ENCODE peak calls at places on chromosomes 7 and 10, in eight cellular contexts. U, J, E, R, Q, O, K and S are unnamed samples. For H3K27me3, the result is how much of the 10 kb centered on the place peaks cover.

GRCh38 chr10:60618861-60619260 is 159.4 kb upstream of the CDK1 start:
- DNase-seq in U (no peak), J (peak), E (no peak), R (no peak), Q (no peak), O (no peak), K (no peak), S (no peak)

GRCh38 chr10:71547841-71548493 is 151.2 kb downstream of the CDH23 start:
- DNase-seq in U (no peak), J (no peak), E (no peak), R (no peak), Q (peak), O (no peak), K (no peak), S (peak)

GRCh38 chr10:89346264-89346971 is 18.6 kb downstream of the IFIT3 start:
- DNase-seq in U (no peak), J (peak), E (no peak), R (no peak), Q (no peak), O (peak), K (no peak), S (no peak)

GRCh38 chr7:22666732-22667131 is 60.3 kb upstream of the IL6 start:
- DNase-seq in U (no peak), J (peak), E (no peak), R (no peak), Q (no peak), O (no peak), K (no peak), S (no peak)

GRCh38 chr10:62599161-62599560 is 205.4 kb upstream of the ADO start:
- DNase-seq in U (no peak), J (no peak), E (no peak), R (no peak), Q (no peak), O (no peak), K (no peak), S (no peak)

GRCh38 chr7:11716185-11716584 is 115.8 kb downstream of the THSD7A start:
- DNase-seq in U (no peak), J (peak), E (no peak), R (no peak), Q (no peak), O (no peak), K (peak), S (peak)

GRCh38 chr10:62492012-62492869 is 118.1 kb downstream of the ZNF365 start:
- DNase-seq in U (no peak), J (peak), E (no peak), R (no peak), Q (no peak), O (no peak), K (no peak), S (peak)

GRCh38 chr10:95472304-95473088 is 88.7 kb downstream of the SORBS1 start:
- DNase-seq in U (no peak), J (no peak), E (no peak), R (no peak), Q (no peak), O (no peak), K (no peak), S (no peak)

GRCh38 chr7:107164092-107164491 is 4.7 kb upstream of the HBP1 start:
- DNase-seq in U (no peak), J (no peak), E (no peak), R (no peak), Q (no peak), O (no peak), K (no peak), S (no peak)

GRCh38 chr10:77041636-77042258 is 595.9 kb downstream of the KCNMA1 start:
- DNase-seq in U (no peak), J (peak), E (no peak), R (peak), Q (peak), O (no peak), K (no peak), S (peak)

GRCh38 chr7:50531401-50531906 is 33.8 kb downstream of the DDC start:
- DNase-seq in U (no peak), J (no peak), E (no peak), R (peak), Q (no peak), O (no peak), K (no peak), S (no peak)

GRCh38 chr7:133650067-133650466 is 397.2 kb downstream of the EXOC4 start:
- DNase-seq in U (no peak), J (no peak), E (no peak), R (no peak), Q (no peak), O (no peak), K (no peak), S (peak)

GRCh38 chr7:8261711-8262695 is at the start of gene ICA1:
- DNase-seq in U (no peak), J (peak), E (peak), R (peak), Q (peak), O (peak), K (peak), S (peak)

GRCh38 chr10:97498841-97499560 is at the start of gene UBTD1:
- DNase-seq in U (no peak), J (peak), E (peak), R (peak), Q (peak), O (no peak), K (peak), S (peak)

GRCh38 chr10:88110355-88110754 is 246.9 kb downstream of the PTEN start:
- DNase-seq in U (no peak), J (no peak), E (no peak), R (no peak), Q (no peak), O (no peak), K (no peak), S (no peak)

DNA sequence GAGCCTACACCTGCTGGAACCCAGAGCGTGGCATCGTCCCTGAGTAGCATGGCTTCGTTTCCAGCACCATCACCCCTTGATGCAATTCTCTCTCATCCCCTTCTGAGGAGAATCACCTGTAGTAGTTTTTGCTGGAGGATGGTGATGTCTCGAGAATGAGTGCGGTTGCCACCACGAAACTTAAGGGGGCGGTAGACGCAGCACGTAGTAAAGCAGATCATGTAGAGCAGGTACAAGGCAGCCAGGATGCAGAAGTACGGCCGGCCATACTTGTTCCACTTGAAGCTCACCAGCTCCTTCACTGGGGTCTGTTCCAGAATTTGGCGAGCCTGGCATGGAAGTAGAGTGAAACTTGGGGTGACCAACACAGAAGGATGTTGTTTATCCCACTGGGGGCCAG is 8.1 kb downstream of the TRPV5 start:
- DNase-seq in U (no peak), J (no peak), E (no peak), R (no peak), Q (no peak), O (no peak), K (no peak), S (no peak)
- TF ChIP-seq CTCF in U (no peak), J (peak), E (no peak), R (peak), Q (no peak), O (no peak), K (no peak), S (no peak)

GRCh38 chr7:155388561-155388960 is 69.4 kb upstream of the EN2 start:
- DNase-seq in U (no peak), J (no peak), E (no peak), R (no peak), Q (no peak), O (no peak), K (no peak), S (no peak)
- H3K27me3 ChIP-seq in U (under half), J (half or more), E (half or more), R (half or more), Q (half or more), O (half or more), K (half or more), S (half or more)

GRCh38 chr10:118668228-118668952 is 72.9 kb upstream of the PRLHR start:
- DNase-seq in U (no peak), J (no peak), E (no peak), R (peak), Q (no peak), O (no peak), K (no peak), S (no peak)
- TF ChIP-seq CTCF in U (no peak), J (no peak), E (no peak), R (peak), Q (no peak), O (no peak), K (no peak), S (no peak)

GRCh38 chr7:45224832-45225231 is 67.2 kb downstream of the RAMP3 start:
- DNase-seq in U (no peak), J (no peak), E (no peak), R (no peak), Q (no peak), O (no peak), K (no peak), S (peak)

GRCh38 chr7:45229130-45229920 is 71.7 kb downstream of the RAMP3 start:
- DNase-seq in U (no peak), J (no peak), E (no peak), R (peak), Q (no peak), O (no peak), K (no peak), S (no peak)

GRCh38 chr7:45223078-45223477 is 65.5 kb downstream of the RAMP3 start:
- DNase-seq in U (no peak), J (no peak), E (no peak), R (no peak), Q (no peak), O (no peak), K (no peak), S (no peak)

GRCh38 chr7:45223728-45224630 is 66.4 kb downstream of the RAMP3 start:
- DNase-seq in U (no peak), J (no peak), E (no peak), R (no peak), Q (no peak), O (no peak), K (no peak), S (no peak)

DNA sequence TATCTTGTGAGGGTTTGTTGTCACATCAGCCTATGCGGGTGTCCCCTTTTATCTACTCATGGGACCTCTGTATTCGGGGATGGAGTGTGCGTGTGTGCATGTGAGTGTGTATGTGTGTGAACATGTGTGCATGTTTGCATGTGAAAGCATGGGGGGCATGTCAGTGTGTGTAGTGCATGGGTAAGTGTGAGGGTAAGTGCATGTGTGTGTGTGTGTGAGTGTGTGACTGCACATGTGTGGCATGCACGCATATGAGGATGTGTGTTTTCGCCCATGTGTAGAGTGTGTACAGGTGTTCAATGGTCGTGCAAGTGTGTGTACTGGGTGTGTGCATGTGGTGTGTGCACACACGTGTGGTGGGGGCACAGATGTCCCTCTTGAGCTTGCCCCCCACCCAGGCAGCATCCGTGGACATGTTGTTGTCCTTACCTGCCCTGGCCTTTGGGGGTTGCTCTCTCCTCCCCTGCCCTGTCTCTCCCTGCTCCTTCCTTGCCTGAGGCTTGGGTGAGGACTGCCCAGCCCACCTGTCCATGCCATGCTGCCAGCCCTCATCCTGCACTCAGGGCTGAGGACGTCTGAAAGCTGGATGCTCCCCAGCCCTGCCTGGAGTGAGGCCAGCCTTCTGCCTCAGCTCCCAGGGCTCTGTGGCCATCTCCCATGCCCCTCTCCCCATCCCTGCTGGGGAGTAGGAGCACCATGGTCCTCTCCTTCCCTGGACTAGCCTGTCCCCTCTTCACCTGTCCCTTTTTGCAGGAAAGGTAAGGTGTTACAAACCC is 68.2 kb downstream of the RAMP3 start:
- DNase-seq in U (no peak), J (no peak), E (no peak), R (no peak), Q (no peak), O (no peak), K (no peak), S (no peak)
- H3K27me3 ChIP-seq in U (under half), J (under half), E (under half), R (under half), Q (under half), O (under half), K (under half), S (under half)